ENCODE peak calls at places on chromosomes 2 and 18, in four cellular contexts. J is ascending aorta, T is GM23338, N is brain microvascular endothelial cell. D is an unnamed sample.

GRCh38 chr2:46679761-46680160 is 200.4 kb downstream of the TMEM247 start:
- DNase-seq in T (no peak), N (no peak), J (no peak), D (peak)

GRCh38 chr2:31674446-31674845 is 93.7 kb upstream of the SRD5A2 start:
- DNase-seq in J (no peak), N (no peak), T (peak), D (no peak)

GRCh38 chr2:187855689-187856088 is 301.5 kb upstream of the TFPI start:
- DNase-seq in N (no peak), T (no peak), J (no peak), D (no peak)

GRCh38 chr2:239390546-239391285 is 10.1 kb downstream of the HDAC4 start:
- DNase-seq in N (no peak), J (no peak), T (no peak), D (no peak)

GRCh38 chr2:25989154-25989553 is 6.9 kb upstream of the KIF3C start:
- DNase-seq in N (no peak), T (no peak), J (no peak), D (no peak)

GRCh38 chr2:198054299-198054698 is 249.9 kb downstream of the PLCL1 start:
- DNase-seq in N (peak), T (peak), J (no peak), D (peak)

GRCh38 chr2:46666044-46666662 is 186.8 kb downstream of the TMEM247 start:
- DNase-seq in T (no peak), N (no peak), J (no peak), D (no peak)

GRCh38 chr2:205751621-205752031 is 69.3 kb downstream of the NRP2 start:
- DNase-seq in J (no peak), N (no peak), T (no peak), D (no peak)

GRCh38 chr2:57376985-57377384 is 669.6 kb upstream of the VRK2 start:
- DNase-seq in N (no peak), T (peak), J (no peak), D (no peak)

GRCh38 chr2:158043181-158043948 is 58.3 kb upstream of the UPP2 start:
- DNase-seq in T (no peak), J (no peak), N (no peak), D (no peak)

GRCh38 chr2:128306931-128307460 is 11.7 kb downstream of the HS6ST1 start:
- DNase-seq in N (no peak), T (no peak), J (no peak), D (no peak)

GRCh38 chr2:47015206-47015605 is 99.6 kb upstream of the MCFD2 start:
- DNase-seq in N (no peak), J (no peak), T (no peak), D (peak)

GRCh38 chr2:230335864-230336506 is 9.0 kb downstream of the SP140L start:
- DNase-seq in N (no peak), J (no peak), T (no peak), D (no peak)

GRCh38 chr18:50330176-50330575 is 42.7 kb upstream of the CXXC1 start:
- DNase-seq in T (no peak), N (no peak), J (no peak), D (no peak)

GRCh38 chr2:75600418-75601088 is 39.8 kb upstream of the EVA1A start:
- DNase-seq in J (no peak), N (no peak), T (no peak), D (no peak)

GRCh38 chr2:85872536-85873161 is 16.1 kb downstream of the ST3GAL5 start:
- DNase-seq in J (no peak), T (peak), N (no peak), D (no peak)

GRCh38 chr2:236196366-236196765 is 28.2 kb upstream of the GBX2 start:
- DNase-seq in N (no peak), T (no peak), J (no peak), D (no peak)

GRCh38 chr2:190180313-190181065 is 118.0 kb upstream of the MSTN start:
- DNase-seq in T (peak), N (no peak), J (no peak), D (peak)

GRCh38 chr2:237790353-237790752 is 8.2 kb upstream of the RBM44 start:
- DNase-seq in T (no peak), J (no peak), N (peak), D (peak)

GRCh38 chr2:158755738-158756137 is 39.4 kb upstream of the DAPL1 start:
- DNase-seq in N (no peak), J (no peak), T (peak), D (no peak)

GRCh38 chr18:3960142-3960541 is 495.0 kb downstream of the DLGAP1 start:
- DNase-seq in T (peak), J (no peak), N (no peak), D (no peak)

GRCh38 chr2:75007819-75008218 is 49.4 kb downstream of the POLE4 start:
- DNase-seq in N (no peak), J (no peak), T (no peak), D (no peak)

GRCh38 chr18:66759017-66759416 is 155.1 kb upstream of the CDH19 start:
- DNase-seq in J (no peak), T (peak), N (no peak), D (no peak)

GRCh38 chr18:75358928-75359327 is 68.6 kb downstream of the SMIM21 start:
- DNase-seq in J (no peak), T (no peak), N (no peak), D (peak)

GRCh38 chr18:5015213-5015612 is 181.8 kb downstream of the AKAIN1 start:
- DNase-seq in N (no peak), J (no peak), T (no peak), D (no peak)

GRCh38 chr2:74975016-74975415 is 16.6 kb downstream of the POLE4 start:
- DNase-seq in T (no peak), J (no peak), N (no peak), D (no peak)

GRCh38 chr2:164224007-164224406 is 397.3 kb downstream of the GRB14 start:
- DNase-seq in T (no peak), J (no peak), N (no peak), D (no peak)

DNA sequence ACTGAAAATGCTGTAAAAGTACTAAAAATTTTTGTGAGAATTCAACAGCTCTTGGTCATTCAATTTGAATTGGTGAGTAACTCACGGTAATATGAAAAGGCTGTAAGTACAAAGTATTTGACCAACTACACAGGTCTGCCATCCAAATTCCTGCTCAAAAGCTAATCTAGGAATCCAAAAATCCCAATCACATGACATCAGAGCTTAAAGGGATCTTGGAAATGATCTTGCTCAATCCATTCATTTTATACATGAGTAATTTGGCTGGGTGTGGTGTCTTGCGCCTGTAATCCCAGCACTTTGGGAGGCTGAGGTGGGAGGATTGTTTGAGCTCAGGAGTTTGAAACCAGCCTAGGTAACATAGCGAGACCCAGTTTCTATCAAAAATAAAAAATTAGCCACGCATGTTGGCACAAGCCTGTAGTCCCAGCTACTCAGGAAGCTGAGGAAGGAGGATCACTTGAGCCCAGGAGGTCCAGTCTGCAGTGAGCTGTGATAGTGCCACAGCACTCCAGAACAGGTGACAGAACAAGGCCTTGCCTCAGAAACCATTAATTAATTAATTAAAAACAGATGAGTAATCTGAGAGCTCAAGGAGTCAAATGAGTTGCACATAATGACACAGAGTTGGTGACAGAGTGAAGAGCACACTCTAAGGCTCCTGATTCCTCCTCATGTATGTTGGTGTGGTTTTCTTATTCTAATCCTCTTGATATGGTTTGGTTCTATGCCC is 19.8 kb downstream of the SPIRE1 start:
- DNase-seq in T (no peak), N (peak), J (no peak), D (peak)
- H3K27ac ChIP-seq in T (no peak), N (peak), J (no peak), D (peak)

DNA sequence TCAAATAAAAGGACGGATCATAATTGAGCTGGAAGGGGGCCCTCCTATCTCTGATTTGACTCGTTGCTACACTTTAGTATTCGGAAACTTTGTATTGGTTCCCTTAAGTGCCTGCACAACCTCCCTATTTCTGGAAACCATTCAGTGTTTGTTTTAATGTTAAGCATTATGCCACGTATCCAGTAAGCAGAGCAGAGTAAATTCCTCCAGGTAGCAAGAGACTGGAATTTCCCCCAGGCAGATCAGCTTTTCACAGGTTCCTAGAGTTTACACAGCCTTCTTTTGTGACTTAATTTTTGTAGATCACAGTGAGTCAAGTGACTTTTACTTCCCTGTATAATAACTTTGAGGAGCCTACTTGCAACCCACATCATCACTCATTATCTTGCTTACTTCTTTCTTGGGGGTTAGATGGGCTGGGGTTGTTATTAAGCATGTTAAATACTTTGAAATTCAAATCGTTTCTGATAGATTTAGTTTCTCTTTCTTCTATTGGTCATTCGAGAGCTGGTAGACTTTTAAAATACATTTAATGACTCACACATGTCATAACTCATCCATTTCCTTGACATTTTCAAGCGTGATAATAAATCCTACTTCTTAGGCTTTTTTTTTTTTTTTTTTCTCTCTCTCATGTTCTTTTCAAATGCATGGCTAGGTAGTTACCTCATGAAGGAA is 219.2 kb downstream of the NEDD4L start:
- DNase-seq in J (no peak), T (peak), N (no peak), D (peak)
- H3K4me3 ChIP-seq in J (no peak), T (no peak), N (no peak), D (no peak)

DNA sequence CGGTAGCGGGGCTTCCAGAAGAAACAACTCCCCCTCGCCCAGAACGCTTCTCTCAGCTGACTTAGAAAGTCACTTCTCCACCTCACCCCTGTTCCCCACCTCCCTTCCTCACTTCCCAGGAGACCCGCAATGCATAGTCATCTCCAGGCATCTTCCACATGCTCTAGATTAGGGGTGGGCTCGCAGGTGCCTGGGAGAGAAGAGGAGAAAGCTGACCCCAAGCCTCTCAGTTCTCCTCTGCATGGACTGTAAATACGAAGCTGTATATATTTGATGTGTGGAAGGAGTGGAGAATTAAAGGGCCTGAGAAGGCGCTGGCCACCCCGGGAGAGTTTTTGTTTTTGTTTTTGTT is 1.8 kb downstream of the MAL start:
- DNase-seq in J (no peak), N (no peak), T (no peak), D (no peak)
- H3K27ac ChIP-seq in J (no peak), N (no peak), T (no peak), D (no peak)

DNA sequence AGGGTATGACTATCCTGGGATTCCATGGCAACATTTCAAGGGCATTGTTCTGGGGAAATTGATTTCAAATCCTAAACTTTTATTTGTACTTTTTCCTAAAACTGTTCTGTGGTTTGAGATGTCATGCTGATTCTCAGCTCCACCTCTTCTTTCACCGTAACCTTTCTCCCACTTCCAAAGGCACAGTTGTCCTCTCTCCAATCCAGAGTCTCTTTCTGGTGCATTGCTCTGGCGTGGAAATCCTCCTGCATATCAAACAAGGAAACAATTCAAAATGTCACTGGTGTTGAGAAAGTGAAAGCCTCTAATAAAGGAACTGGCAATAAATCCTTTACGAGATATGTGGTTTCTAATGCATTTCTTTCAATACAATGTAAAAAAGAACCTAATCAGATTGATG is 155.1 kb upstream of the CDH2 start:
- DNase-seq in N (no peak), J (no peak), T (no peak), D (no peak)
- H3K4me3 ChIP-seq in N (no peak), J (no peak), T (no peak), D (no peak)

GRCh38 chr2:43317194-43317593 is 90.8 kb upstream of the ZFP36L2 start:
- DNase-seq in T (no peak), J (no peak), N (no peak), D (no peak)
- H3K27ac ChIP-seq in T (no peak), J (no peak), N (no peak), D (no peak)

GRCh38 chr2:207163815-207164747 is 1.7 kb downstream of the KLF7 start:
- DNase-seq in N (no peak), T (peak), J (peak), D (peak)

GRCh38 chr2:207161247-207161646 is 4.5 kb downstream of the KLF7 start:
- DNase-seq in N (no peak), T (no peak), J (no peak), D (peak)

GRCh38 chr2:207163053-207163814 is 2.5 kb downstream of the KLF7 start:
- DNase-seq in N (peak), T (peak), J (peak), D (peak)

GRCh38 chr2:207161724-207162123 is 4.0 kb downstream of the KLF7 start:
- DNase-seq in N (no peak), J (no peak), T (no peak), D (peak)

GRCh38 chr2:207162319-207162718 is 3.4 kb downstream of the KLF7 start:
- DNase-seq in J (no peak), N (no peak), T (no peak), D (peak)
- H3K4me3 ChIP-seq in J (peak), N (peak), T (no peak), D (peak)

GRCh38 chr2:28633204-28633603 is 118.4 kb upstream of the PPP1CB start:
- DNase-seq in N (no peak), T (no peak), J (no peak), D (no peak)
- H3K27ac ChIP-seq in N (peak), T (no peak), J (peak), D (no peak)

GRCh38 chr2:69644506-69644979 is 1.0 kb upstream of the AAK1 start:
- DNase-seq in J (no peak), T (no peak), N (no peak), D (no peak)

GRCh38 chr2:69643602-69644505 is at the start of gene AAK1:
- DNase-seq in T (peak), J (peak), N (peak), D (peak)

GRCh38 chr2:69646714-69647113 is 3.2 kb upstream of the AAK1 start:
- DNase-seq in N (no peak), J (no peak), T (no peak), D (no peak)

GRCh38 chr2:69645926-69646325 is 2.4 kb upstream of the AAK1 start:
- DNase-seq in T (no peak), J (no peak), N (no peak), D (no peak)

DNA sequence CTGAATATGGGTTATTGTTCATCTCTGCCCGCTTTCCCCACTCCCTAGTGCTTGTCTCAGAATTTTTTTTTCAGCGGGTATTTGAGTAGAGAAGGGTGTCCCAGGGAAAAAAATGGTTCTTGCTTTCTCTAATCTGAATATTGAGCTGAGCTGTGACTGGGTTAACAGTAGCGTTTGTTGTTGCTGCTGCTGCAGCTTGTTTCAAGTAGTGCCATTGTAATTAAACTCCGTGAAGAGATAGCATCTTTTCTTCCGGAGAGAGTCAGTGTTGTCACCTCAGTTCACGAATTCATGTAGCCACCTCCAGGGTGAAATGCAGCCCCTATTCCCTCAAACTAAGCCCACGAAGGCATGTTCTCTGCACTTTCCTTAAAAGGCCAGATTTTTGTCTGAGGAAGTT is 1.5 kb upstream of the AAK1 start:
- DNase-seq in T (peak), N (no peak), J (no peak), D (no peak)
- H3K4me3 ChIP-seq in T (peak), N (peak), J (peak), D (peak)

GRCh38 chr2:227182765-227183164 is 18.3 kb downstream of the COL4A3 start:
- DNase-seq in T (no peak), N (no peak), J (no peak), D (no peak)
- H3K27ac ChIP-seq in T (no peak), N (no peak), J (no peak), D (no peak)